ENCODE peak calls at places on chromosomes 4 and X, in nine cellular contexts. P, Y, T, H, L, I, K, F and Q are unnamed samples.

GRCh38 chr4:38503689-38504395 is 160.2 kb upstream of the KLF3 start:
- DNase-seq in P (no peak), L (no peak), Y (no peak), F (no peak), T (no peak), I (no peak), K (no peak), H (no peak), Q (no peak)

GRCh38 chrX:71541546-71542022 is 8.7 kb downstream of the OGT start:
- DNase-seq in F (no peak), P (no peak), L (no peak), K (no peak), T (peak), Y (no peak), H (peak), I (no peak), Q (no peak)

GRCh38 chrX:126580877-126581276 is 28.3 kb upstream of the DCAF12L1 start:
- DNase-seq in I (no peak), H (no peak), L (no peak), Y (no peak), P (no peak), F (no peak), T (no peak), K (no peak), Q (peak)

GRCh38 chr4:6933691-6934430 is 24.2 kb downstream of the TBC1D14 start:
- DNase-seq in P (no peak), H (no peak), T (no peak), K (no peak), I (no peak), F (no peak), L (no peak), Y (no peak), Q (no peak)

GRCh38 chr4:168877407-168877778 is 132.7 kb downstream of the CBR4 start:
- DNase-seq in H (no peak), I (no peak), F (no peak), P (no peak), K (no peak), Y (no peak), L (no peak), T (no peak), Q (no peak)

GRCh38 chrX:49282647-49283011 is 13.0 kb downstream of the PPP1R3F start:
- DNase-seq in P (no peak), T (peak), L (no peak), Y (no peak), H (no peak), F (peak), K (no peak), I (peak), Q (no peak)

GRCh38 chr4:130183096-130183495 is 1087.1 kb downstream of the C4orf33 start:
- DNase-seq in F (no peak), Y (no peak), T (no peak), L (no peak), P (no peak), H (no peak), I (no peak), K (no peak), Q (no peak)

GRCh38 chrX:110450050-110450449 is 91.4 kb downstream of the RTL9 start:
- DNase-seq in L (peak), H (peak), F (peak), T (peak), K (peak), Y (no peak), I (peak), P (peak), Q (peak)

GRCh38 chrX:37834937-37835336 is 12.4 kb downstream of the DYNLT3 start:
- DNase-seq in H (no peak), Y (no peak), F (no peak), T (no peak), K (no peak), I (no peak), L (no peak), P (no peak), Q (no peak)

GRCh38 chrX:110759785-110760184 is 35.8 kb downstream of the CHRDL1 start:
- DNase-seq in F (no peak), T (no peak), K (no peak), L (no peak), H (peak), I (no peak), Y (no peak), P (no peak), Q (no peak)

GRCh38 chr4:99754756-99755155 is 61.9 kb upstream of the DAPP1 start:
- DNase-seq in I (no peak), P (no peak), L (no peak), H (no peak), F (no peak), K (no peak), Y (no peak), T (peak), Q (no peak)

GRCh38 chr4:1748465-1748995 is 27.2 kb downstream of the TACC3 start:
- DNase-seq in L (no peak), T (peak), K (no peak), Y (no peak), F (peak), P (peak), H (no peak), I (peak), Q (peak)

GRCh38 chr4:74464291-74464690 is 19.4 kb downstream of the AREG start:
- DNase-seq in K (no peak), I (no peak), T (no peak), P (no peak), H (no peak), Y (no peak), L (no peak), F (no peak), Q (no peak)

GRCh38 chrX:112609631-112610030 is 70.1 kb downstream of the LHFPL1 start:
- DNase-seq in L (no peak), Y (no peak), T (no peak), F (no peak), P (no peak), I (no peak), H (no peak), K (no peak), Q (no peak)

GRCh38 chrX:106698693-106699092 is 27.8 kb upstream of the RNF128 start:
- DNase-seq in K (no peak), H (peak), I (no peak), P (no peak), Y (no peak), T (peak), L (no peak), F (no peak), Q (no peak)

GRCh38 chr4:105246712-105247111 is 100.0 kb downstream of the TET2 start:
- DNase-seq in L (no peak), P (no peak), H (peak), I (peak), T (peak), Y (no peak), K (no peak), F (no peak), Q (no peak)

GRCh38 chrX:155888139-155888538 is 7.0 kb downstream of the VAMP7 start:
- DNase-seq in P (no peak), H (peak), T (peak), L (peak), I (no peak), Y (no peak), K (no peak), F (no peak), Q (no peak)

GRCh38 chrX:39950035-39950688 is 147.6 kb downstream of the BCOR start:
- DNase-seq in P (no peak), H (no peak), I (no peak), Y (no peak), K (no peak), L (no peak), T (no peak), F (no peak), Q (no peak)

GRCh38 chr4:38600575-38600974 is 63.4 kb upstream of the KLF3 start:
- DNase-seq in L (no peak), P (no peak), K (no peak), Y (no peak), H (no peak), T (no peak), I (no peak), F (no peak), Q (peak)

GRCh38 chrX:113726898-113727297 is 857.0 kb upstream of the HTR2C start:
- DNase-seq in Y (no peak), H (no peak), L (no peak), F (no peak), K (no peak), P (no peak), I (no peak), T (no peak), Q (no peak)

GRCh38 chrX:97743014-97743413 is 859.3 kb downstream of the RPA4 start:
- DNase-seq in K (no peak), F (peak), P (no peak), Y (no peak), H (no peak), T (peak), L (no peak), I (no peak), Q (no peak)
- TF ChIP-seq CTCF in K (no peak), F (peak), P (no peak), Y (no peak), H (no peak), T (peak), L (no peak), I (no peak), Q (no peak)

DNA sequence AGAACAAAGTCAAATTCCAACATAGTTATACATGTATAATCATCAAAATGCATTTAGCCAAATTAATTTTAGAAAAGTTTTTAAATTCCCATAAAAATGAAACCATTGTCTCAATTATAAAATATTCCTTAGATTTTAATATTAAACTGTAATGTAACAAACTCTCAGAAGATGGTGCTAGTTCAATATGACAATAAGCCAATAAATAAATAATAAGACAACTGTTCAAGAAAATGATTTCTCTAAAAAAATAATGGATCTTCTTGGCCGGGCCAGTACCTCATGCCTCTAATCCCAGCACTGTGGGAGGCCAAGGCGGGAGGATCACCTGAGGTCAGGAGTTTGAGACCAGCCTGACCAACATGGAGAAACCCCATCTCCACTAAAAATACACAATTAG is 80.3 kb downstream of the RAB28 start:
- DNase-seq in T (no peak), P (no peak), I (no peak), K (no peak), H (no peak), L (no peak), Y (no peak), F (no peak), Q (no peak)
- TF ChIP-seq CTCF in T (no peak), P (no peak), I (no peak), K (no peak), H (no peak), L (no peak), Y (no peak), F (no peak), Q (peak)

DNA sequence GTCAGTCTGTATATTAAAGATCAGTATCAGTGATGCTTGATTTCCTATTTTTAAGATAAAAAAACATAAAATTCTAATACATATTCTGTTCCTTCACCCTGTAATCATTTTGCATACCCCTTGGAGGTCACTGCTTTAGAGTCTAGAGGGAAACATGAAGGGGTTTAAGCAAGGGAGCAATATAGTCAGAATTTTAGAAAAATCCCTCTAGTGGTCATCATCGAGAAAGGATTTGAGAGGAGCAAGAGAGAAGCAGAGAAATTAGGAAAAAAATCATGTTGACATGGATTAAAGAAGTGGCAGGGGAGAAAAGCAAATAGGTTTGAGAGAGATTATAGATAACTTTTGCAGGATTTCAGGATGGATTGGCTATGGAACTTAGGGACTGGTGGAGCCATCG is 11.1 kb downstream of the APEX2 start:
- DNase-seq in P (no peak), Y (no peak), T (peak), L (no peak), K (no peak), F (no peak), H (no peak), I (no peak), Q (no peak)
- TF ChIP-seq CTCF in P (peak), Y (no peak), T (peak), L (peak), K (no peak), F (peak), H (peak), I (no peak), Q (peak)

DNA sequence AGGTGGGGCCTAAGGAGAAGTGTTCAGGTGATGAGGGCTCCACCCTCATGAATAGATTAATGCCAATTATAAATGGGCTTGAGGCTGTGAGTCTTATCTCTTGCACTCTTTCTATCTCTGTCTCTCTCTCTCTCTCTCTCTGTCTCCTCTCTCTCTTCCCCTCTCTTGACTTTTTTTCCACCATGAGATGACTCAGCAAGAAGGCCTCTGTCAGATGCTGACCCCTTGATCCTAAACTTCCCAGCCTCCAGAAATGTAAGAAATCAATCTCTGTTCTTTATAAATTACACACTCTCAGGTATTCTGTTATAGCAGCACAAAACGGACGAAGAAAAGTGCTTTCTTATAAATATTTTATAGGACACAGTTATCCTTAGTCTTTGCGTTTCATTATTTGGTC is 184.9 kb upstream of the PCDH7 start:
- DNase-seq in L (no peak), H (no peak), P (no peak), Y (no peak), T (peak), F (no peak), I (no peak), K (no peak), Q (no peak)
- TF ChIP-seq CTCF in L (no peak), H (no peak), P (no peak), Y (no peak), T (no peak), F (no peak), I (no peak), K (no peak), Q (no peak)